ENCODE peak calls at places on chromosomes 2 and 18, in nine cellular contexts. U, N, O, I, V, W, Y, T and Q are unnamed samples.
A peak's percentile ranks its signal among the peaks of the same experiment; 100 is the strongest.

GRCh38 chr2:16270441-16270840 is 330.1 kb downstream of the MYCN start:
- DNase-seq in U (no peak), N (no peak), O (no peak), I (no peak), V (no peak), W (no peak), Y (no peak), T (no peak), Q (no peak)

GRCh38 chr2:112153179-112153490 is 14.9 kb downstream of the FBLN7 start:
- DNase-seq in U (no peak), N (no peak), O (no peak), I (no peak), V (no peak), W (no peak), Y (no peak), T (no peak), Q (no peak)

GRCh38 chr2:1450935-1451334 is 37.7 kb downstream of the TPO start:
- DNase-seq in U (no peak), N (no peak), O (no peak), I (no peak), V (no peak), W (no peak), Y (no peak), T (no peak), Q (no peak)

GRCh38 chr2:66428986-66429612 is 5.8 kb upstream of the MEIS1 start:
- DNase-seq in U (peak; percentile 90), N (peak; percentile 69), O (peak; percentile 79), I (peak; percentile 18), V (peak; percentile 80), W (no peak), Y (peak; percentile 67), T (peak; percentile 83), Q (no peak)

GRCh38 chr2:37389984-37390765 is 45.7 kb downstream of the QPCT start:
- DNase-seq in U (peak; percentile 89), N (peak; percentile 79), O (peak; percentile 87), I (peak; percentile 31), V (no peak), W (no peak), Y (peak; percentile 77), T (peak; percentile 74), Q (no peak)

GRCh38 chr2:231331533-231331932 is 64.0 kb upstream of the B3GNT7 start:
- DNase-seq in U (no peak), N (no peak), O (no peak), I (no peak), V (no peak), W (no peak), Y (no peak), T (no peak), Q (no peak)

GRCh38 chr18:25047983-25048382 is 304.0 kb downstream of the ZNF521 start:
- DNase-seq in U (no peak), N (no peak), O (no peak), I (no peak), V (no peak), W (peak; percentile 57), Y (peak; percentile 20), T (peak; percentile 95), Q (no peak)

GRCh38 chr2:45652090-45653050 is 895 bp downstream of the PRKCE start:
- DNase-seq in U (peak; percentile 86), N (peak; percentile 20), O (peak; percentile 75), I (peak; percentile 60), V (peak; percentile 34), W (no peak), Y (peak; percentile 34), T (peak; percentile 46), Q (peak; percentile 66)

GRCh38 chr2:45993476-45993991 is 303.7 kb upstream of the EPAS1 start:
- DNase-seq in U (peak; percentile 88), N (peak; percentile 94), O (peak; percentile 87), I (peak; percentile 67), V (peak; percentile 82), W (peak; percentile 85), Y (peak; percentile 90), T (peak; percentile 94), Q (no peak)

GRCh38 chr18:55250729-55251128 is 291.5 kb upstream of the CCDC68 start:
- DNase-seq in U (no peak), N (no peak), O (peak; percentile 85), I (no peak), V (no peak), W (no peak), Y (no peak), T (no peak), Q (no peak)

GRCh38 chr18:55249572-55249971 is 290.3 kb upstream of the CCDC68 start:
- DNase-seq in U (no peak), N (no peak), O (no peak), I (no peak), V (no peak), W (no peak), Y (no peak), T (no peak), Q (no peak)

GRCh38 chr18:55252946-55253345 is 293.7 kb upstream of the CCDC68 start:
- DNase-seq in U (no peak), N (no peak), O (no peak), I (no peak), V (no peak), W (no peak), Y (no peak), T (no peak), Q (no peak)

GRCh38 chr18:55252053-55252675 is 292.9 kb upstream of the CCDC68 start:
- DNase-seq in U (no peak), N (no peak), O (peak; percentile 37), I (no peak), V (no peak), W (no peak), Y (no peak), T (peak; percentile 16), Q (no peak)

DNA sequence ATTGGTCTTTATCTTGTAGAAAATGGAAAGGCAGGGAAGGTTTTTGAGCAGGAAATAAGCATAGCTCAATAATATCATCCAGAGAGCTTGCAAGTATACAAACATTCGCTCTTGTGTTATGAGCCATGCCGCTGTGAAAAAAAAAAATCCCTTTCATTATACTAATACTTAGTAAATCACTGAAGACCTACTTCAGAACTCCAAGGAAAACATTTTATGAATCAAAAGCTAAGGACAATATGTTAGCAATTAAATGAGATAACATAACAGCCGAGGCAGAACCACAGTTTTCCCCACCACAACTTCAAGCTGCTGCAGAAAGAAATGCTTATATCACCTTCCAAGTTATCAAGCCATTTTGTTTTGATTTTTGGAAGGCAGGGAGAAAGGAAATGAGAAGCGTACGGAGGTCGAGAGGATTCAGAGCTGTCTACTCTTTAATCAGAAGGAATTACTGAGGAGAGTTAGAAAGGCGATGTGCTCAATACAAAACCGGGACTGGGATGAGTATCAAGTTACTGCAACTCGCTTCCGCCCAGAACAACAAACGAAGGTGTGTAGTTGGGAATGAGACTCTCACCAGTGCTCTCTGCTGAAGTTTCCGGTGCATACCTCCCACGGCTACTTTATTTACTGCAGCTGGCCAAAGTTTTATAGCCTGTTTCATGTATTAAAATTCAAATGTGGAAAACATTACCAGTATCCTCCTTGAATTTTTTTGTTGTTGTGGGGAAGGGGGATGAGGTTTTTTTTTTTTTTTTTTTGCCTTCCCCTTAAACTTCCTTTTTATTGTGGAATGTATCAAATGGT is 292.1 kb upstream of the CCDC68 start:
- DNase-seq in U (no peak), N (no peak), O (peak; percentile 77), I (peak; percentile 36), V (peak; percentile 15), W (no peak), Y (no peak), T (peak; percentile 79), Q (no peak)
- H3K27ac ChIP-seq in U (no peak overlapping the region), N (no peak overlapping the region), O (peak overlapping the region; percentile 67), I (peak overlapping the region; percentile 72), V (no peak overlapping the region), W (no peak overlapping the region), Y (peak overlapping the region; percentile 76), T (peak overlapping the region; percentile 52), Q (peak overlapping the region; percentile 19)

DNA sequence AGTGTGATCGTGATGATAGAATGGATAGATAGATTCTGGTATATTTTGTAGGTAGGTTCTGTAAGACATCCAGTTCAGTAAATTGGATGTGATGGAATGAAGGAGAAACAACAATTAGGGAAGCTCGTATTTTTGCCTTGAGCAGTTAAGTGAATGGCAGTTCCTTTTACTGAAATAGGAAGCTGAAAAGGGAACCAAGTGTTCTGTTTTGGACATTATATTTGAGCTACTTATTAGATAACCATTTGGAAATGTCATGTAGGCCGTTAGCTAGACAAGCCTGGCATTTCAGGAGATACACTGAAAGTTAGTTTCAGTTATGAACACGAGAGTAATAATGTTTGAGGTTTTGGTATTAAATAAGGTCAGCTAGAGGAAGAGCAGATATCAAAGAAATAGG is 41.5 kb downstream of the MARCHF7 start:
- DNase-seq in U (no peak), N (no peak), O (no peak), I (no peak), V (no peak), W (no peak), Y (no peak), T (no peak), Q (no peak)
- H3K27ac ChIP-seq in U (no peak overlapping the region), N (no peak overlapping the region), O (no peak overlapping the region), I (peak overlapping the region; percentile 17), V (peak overlapping the region; percentile 39), W (no peak overlapping the region), Y (no peak overlapping the region), T (peak overlapping the region; percentile 27), Q (no peak overlapping the region)

GRCh38 chr2:3703236-3703682 is at the start of gene DCDC2C:
- DNase-seq in U (no peak), N (no peak), O (no peak), I (no peak), V (no peak), W (no peak), Y (no peak), T (peak; percentile 83), Q (no peak)
- H3K27ac ChIP-seq in U (no peak within 1 kb of the TSS), N (no peak within 1 kb of the TSS), O (no peak within 1 kb of the TSS), I (no peak within 1 kb of the TSS), V (no peak within 1 kb of the TSS), W (no peak within 1 kb of the TSS), Y (no peak within 1 kb of the TSS), T (no peak within 1 kb of the TSS), Q (no peak within 1 kb of the TSS)

GRCh38 chr2:28589746-28590463 is 94.0 kb downstream of the PLB1 start:
- DNase-seq in U (no peak), N (no peak), O (no peak), I (no peak), V (no peak), W (no peak), Y (no peak), T (no peak), Q (no peak)

GRCh38 chr2:28587526-28588230 is 91.8 kb downstream of the PLB1 start:
- DNase-seq in U (no peak), N (no peak), O (no peak), I (no peak), V (no peak), W (no peak), Y (no peak), T (no peak), Q (no peak)

GRCh38 chr2:28586864-28587263 is 91.0 kb downstream of the PLB1 start:
- DNase-seq in U (no peak), N (no peak), O (no peak), I (no peak), V (no peak), W (no peak), Y (no peak), T (no peak), Q (no peak)

GRCh38 chr2:28590496-28591301 is 94.8 kb downstream of the PLB1 start:
- DNase-seq in U (no peak), N (no peak), O (no peak), I (no peak), V (no peak), W (no peak), Y (no peak), T (no peak), Q (no peak)

DNA sequence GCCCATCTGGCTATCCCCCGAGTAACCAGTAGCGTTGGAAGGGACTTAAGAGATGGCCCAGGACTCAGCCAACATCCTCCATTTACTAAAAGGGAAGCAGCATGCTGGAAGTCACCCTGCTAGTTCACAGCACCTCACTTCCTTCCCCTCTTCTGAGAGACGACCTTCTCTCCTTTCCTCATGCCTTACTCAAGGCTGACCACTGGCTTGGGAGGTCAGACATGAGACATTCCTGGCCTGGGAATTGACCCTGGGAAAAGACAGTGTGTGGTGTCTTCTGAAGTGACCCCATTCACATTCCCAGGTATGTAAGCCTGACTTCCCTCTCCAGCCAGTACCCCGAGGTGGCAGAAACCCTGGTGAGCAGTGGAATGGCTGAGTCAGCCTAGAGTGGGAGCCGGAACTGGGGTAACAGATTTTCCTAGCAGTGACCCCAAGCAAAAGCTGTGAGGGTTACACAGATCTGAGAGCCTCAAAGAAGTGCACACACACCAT is 92.4 kb downstream of the PLB1 start:
- DNase-seq in U (no peak), N (no peak), O (no peak), I (no peak), V (no peak), W (no peak), Y (no peak), T (no peak), Q (no peak)
- H3K27ac ChIP-seq in U (no peak overlapping the region), N (peak overlapping the region; percentile 94), O (no peak overlapping the region), I (peak overlapping the region; percentile 44), V (no peak overlapping the region), W (no peak overlapping the region), Y (no peak overlapping the region), T (no peak overlapping the region), Q (no peak overlapping the region)